ENCODE peak calls at places on chromosomes 12 and 14, in seven cellular contexts. J is stimulated activated CD4-positive, alpha-beta T cell treated with anti-CD3 and anti-CD28 coated beads, Interleukin-15, amount 100 ng/mL, for 1 hour; P is GM12891; A is T-helper 17 cell; Q is NCI-H2029; U is cardiac muscle cell; S is amniotic stem cell. M is an unnamed sample.

GRCh38 chr12:116278667-116279066 is 1.2 kb upstream of the MED13L start:
- DNase-seq in J (no peak), P (no peak), A (no peak), Q (no peak), U (no peak), S (no peak), M (no peak)

GRCh38 chr12:34391771-34392581 is 369.7 kb downstream of the ALG10 start:
- DNase-seq in J (no peak), P (no peak), A (no peak), Q (no peak), U (no peak), S (no peak), M (no peak)

GRCh38 chr12:122730215-122731014 is at the start of gene HCAR1:
- DNase-seq in J (no peak), P (no peak), A (no peak), Q (peak), U (no peak), S (no peak), M (no peak)

GRCh38 chr14:91942128-91942527 is 5.4 kb downstream of the FBLN5 start:
- DNase-seq in J (no peak), P (no peak), A (no peak), Q (no peak), U (no peak), S (no peak), M (no peak)

GRCh38 chr12:100464529-100464928 is 9.1 kb upstream of the NR1H4 start:
- DNase-seq in J (no peak), P (no peak), A (no peak), Q (no peak), U (no peak), S (no peak), M (no peak)

GRCh38 chr14:90060965-90061848 is 587 bp upstream of the KCNK13 start:
- DNase-seq in J (no peak), P (no peak), A (no peak), Q (no peak), U (peak), S (no peak), M (peak)

GRCh38 chr14:22319526-22320352 is 269.3 kb downstream of the DAD1 start:
- DNase-seq in J (no peak), P (no peak), A (no peak), Q (no peak), U (peak), S (peak), M (no peak)

GRCh38 chr12:49872781-49873181 is 29.9 kb upstream of the BCDIN3D start:
- DNase-seq in J (no peak), P (no peak), A (no peak), Q (peak), U (no peak), S (no peak), M (no peak)

GRCh38 chr12:103882861-103883596 is 42.0 kb upstream of the NT5DC3 start:
- DNase-seq in J (no peak), P (no peak), A (no peak), Q (no peak), U (no peak), S (no peak), M (no peak)

GRCh38 chr14:61493996-61494395 is 172.6 kb downstream of the PRKCH start:
- DNase-seq in J (no peak), P (no peak), A (no peak), Q (no peak), U (no peak), S (no peak), M (no peak)

GRCh38 chr14:19878029-19878642 is 3.2 kb downstream of the OR4K2 start:
- DNase-seq in J (no peak), P (no peak), A (no peak), Q (no peak), U (no peak), S (no peak), M (no peak)

GRCh38 chr14:102914474-102915291 is 7.8 kb upstream of the AMN start:
- DNase-seq in J (no peak), P (peak), A (no peak), Q (no peak), U (no peak), S (no peak), M (no peak)

GRCh38 chr12:88185988-88186387 is 43.9 kb downstream of the TMTC3 start:
- DNase-seq in J (no peak), P (no peak), A (no peak), Q (peak), U (no peak), S (no peak), M (no peak)

GRCh38 chr14:79656086-79656485 is 555.2 kb downstream of the DIO2 start:
- DNase-seq in J (no peak), P (no peak), A (no peak), Q (no peak), U (no peak), S (no peak), M (no peak)

GRCh38 chr14:94764573-94764972 is 5.3 kb downstream of the GSC start:
- DNase-seq in J (no peak), P (no peak), A (no peak), Q (no peak), U (no peak), S (no peak), M (no peak)

GRCh38 chr12:16063728-16064127 is 152.6 kb downstream of the DERA start:
- DNase-seq in J (no peak), P (no peak), A (no peak), Q (no peak), U (no peak), S (no peak), M (no peak)

GRCh38 chr12:111034148-111034910 is 114.0 kb upstream of the MYL2 start:
- DNase-seq in J (no peak), P (no peak), A (no peak), Q (no peak), U (peak), S (no peak), M (no peak)

GRCh38 chr14:77307099-77307496 is 13.6 kb downstream of the POMT2 start:
- DNase-seq in J (no peak), P (no peak), A (no peak), Q (no peak), U (no peak), S (no peak), M (no peak)

GRCh38 chr12:128810182-128811127 is 13.3 kb downstream of the SLC15A4 start:
- DNase-seq in J (no peak), P (no peak), A (no peak), Q (no peak), U (no peak), S (no peak), M (no peak)

GRCh38 chr12:117972341-117972740 is 3.6 kb upstream of the KSR2 start:
- DNase-seq in J (no peak), P (no peak), A (no peak), Q (peak), U (no peak), S (no peak), M (no peak)

GRCh38 chr14:106459971-106460730 is 933.8 kb downstream of the TMEM121 start:
- DNase-seq in J (peak), P (peak), A (peak), Q (no peak), U (no peak), S (no peak), M (no peak)

GRCh38 chr12:6866920-6867406 is 368 bp upstream of the TPI1 start:
- DNase-seq in J (no peak), P (no peak), A (no peak), Q (no peak), U (no peak), S (no peak), M (no peak)

GRCh38 chr12:112979281-112979680 is 962 bp downstream of the OAS2 start:
- DNase-seq in J (no peak), P (no peak), A (peak), Q (no peak), U (no peak), S (no peak), M (no peak)

GRCh38 chr12:30975581-30975980 is 49.0 kb downstream of the TSPAN11 start:
- DNase-seq in J (no peak), P (no peak), A (no peak), Q (no peak), U (no peak), S (no peak), M (no peak)

GRCh38 chr14:24143511-24143910 is 2.1 kb upstream of the EMC9 start:
- DNase-seq in J (no peak), P (no peak), A (no peak), Q (no peak), U (no peak), S (no peak), M (no peak)

GRCh38 chr12:71152838-71153237 is 5.0 kb downstream of the TSPAN8 start:
- DNase-seq in J (no peak), P (no peak), A (no peak), Q (no peak), U (no peak), S (no peak), M (no peak)

GRCh38 chr12:115617391-115617790 is 660.1 kb downstream of the MED13L start:
- DNase-seq in J (no peak), P (no peak), A (no peak), Q (no peak), U (no peak), S (no peak), M (no peak)

GRCh38 chr14:92754956-92755355 is 6.5 kb upstream of the LGMN start:
- DNase-seq in J (no peak), P (no peak), A (no peak), Q (peak), U (no peak), S (no peak), M (no peak)

GRCh38 chr12:130685250-130685649 is 30.8 kb downstream of the RIMBP2 start:
- DNase-seq in J (no peak), P (no peak), A (no peak), Q (no peak), U (no peak), S (no peak), M (no peak)